ENCODE peak calls at places on chromosome 15, in four cellular contexts. One of them, this sample, is unnamed.

GRCh38 chr15:57329582-57330367 is 46.5 kb upstream of the CGNL1 start:
- DNase-seq in bronchial epithelial cell: no peak
- DNase-seq in testis: no peak
- DNase-seq in AG09309: no peak
- DNase-seq in this sample: no peak

GRCh38 chr15:33021806-33022389 is 172.6 kb downstream of the FMN1 start:
- DNase-seq in bronchial epithelial cell: peak
- DNase-seq in testis: no peak
- DNase-seq in AG09309: peak
- DNase-seq in this sample: no peak

GRCh38 chr15:75234191-75234810 is 23.8 kb upstream of the GOLGA6C start:
- DNase-seq in bronchial epithelial cell: no peak
- DNase-seq in testis: no peak
- DNase-seq in AG09309: no peak
- DNase-seq in this sample: no peak

GRCh38 chr15:31359722-31360111 is 33.1 kb downstream of the KLF13 start:
- DNase-seq in bronchial epithelial cell: no peak
- DNase-seq in testis: no peak
- DNase-seq in AG09309: no peak
- DNase-seq in this sample: no peak

GRCh38 chr15:85800460-85801123 is 5.9 kb upstream of the KLHL25 start:
- DNase-seq in bronchial epithelial cell: peak
- DNase-seq in testis: no peak
- DNase-seq in AG09309: peak
- DNase-seq in this sample: no peak

GRCh38 chr15:91216000-91216399 is 115.9 kb downstream of the SV2B start:
- DNase-seq in bronchial epithelial cell: no peak
- DNase-seq in testis: no peak
- DNase-seq in AG09309: no peak
- DNase-seq in this sample: no peak

GRCh38 chr15:66504563-66505429 is at the start of the genes RPL4 and ZWILCH:
- DNase-seq in bronchial epithelial cell: peak
- DNase-seq in testis: peak
- DNase-seq in AG09309: peak
- DNase-seq in this sample: peak

GRCh38 chr15:40847225-40847961 is 3.5 kb downstream of the SPINT1 start:
- DNase-seq in bronchial epithelial cell: peak
- DNase-seq in testis: peak
- DNase-seq in AG09309: no peak
- DNase-seq in this sample: no peak

GRCh38 chr15:94177112-94177511 is 54.2 kb upstream of the MCTP2 start:
- DNase-seq in bronchial epithelial cell: peak
- DNase-seq in testis: no peak
- DNase-seq in AG09309: peak
- DNase-seq in this sample: no peak

GRCh38 chr15:88274534-88275460 is 18.3 kb upstream of the NTRK3 start:
- DNase-seq in bronchial epithelial cell: peak
- DNase-seq in testis: peak
- DNase-seq in AG09309: peak
- DNase-seq in this sample: peak

GRCh38 chr15:36961956-36962355 is 138.4 kb downstream of the MEIS2 start:
- DNase-seq in bronchial epithelial cell: no peak
- DNase-seq in testis: no peak
- DNase-seq in AG09309: no peak
- DNase-seq in this sample: no peak

GRCh38 chr15:71646767-71647478 is 163.4 kb upstream of the NR2E3 start:
- DNase-seq in bronchial epithelial cell: no peak
- DNase-seq in testis: no peak
- DNase-seq in AG09309: no peak
- DNase-seq in this sample: no peak

GRCh38 chr15:46266691-46267090 is 631.9 kb downstream of the SQOR start:
- DNase-seq in bronchial epithelial cell: no peak
- DNase-seq in testis: no peak
- DNase-seq in AG09309: no peak
- DNase-seq in this sample: no peak

GRCh38 chr15:80673561-80674244 is 21.4 kb upstream of the ABHD17C start:
- DNase-seq in bronchial epithelial cell: no peak
- DNase-seq in testis: no peak
- DNase-seq in AG09309: no peak
- DNase-seq in this sample: no peak

GRCh38 chr15:79834496-79834895 is 62.3 kb downstream of the MTHFS start:
- DNase-seq in bronchial epithelial cell: peak
- DNase-seq in testis: no peak
- DNase-seq in AG09309: no peak
- DNase-seq in this sample: no peak

GRCh38 chr15:28885289-28885629 is 515 bp upstream of the APBA2 start:
- DNase-seq in bronchial epithelial cell: no peak
- DNase-seq in testis: no peak
- DNase-seq in AG09309: no peak
- DNase-seq in this sample: no peak

GRCh38 chr15:38817427-38818155 is 253.0 kb upstream of the RASGRP1 start:
- DNase-seq in bronchial epithelial cell: peak
- DNase-seq in testis: peak
- DNase-seq in AG09309: peak
- DNase-seq in this sample: peak

GRCh38 chr15:101489633-101490407 is at the start of gene PCSK6:
- DNase-seq in bronchial epithelial cell: no peak
- DNase-seq in testis: no peak
- DNase-seq in AG09309: no peak
- DNase-seq in this sample: no peak

GRCh38 chr15:67161412-67161811 is 93.0 kb downstream of the AAGAB start:
- DNase-seq in bronchial epithelial cell: no peak
- DNase-seq in testis: no peak
- DNase-seq in AG09309: no peak
- DNase-seq in this sample: peak

GRCh38 chr15:101128696-101129095 is 123.2 kb downstream of the CHSY1 start:
- DNase-seq in bronchial epithelial cell: no peak
- DNase-seq in testis: no peak
- DNase-seq in AG09309: no peak
- DNase-seq in this sample: no peak

GRCh38 chr15:29731865-29732264 is 90.4 kb downstream of the TJP1 start:
- DNase-seq in bronchial epithelial cell: no peak
- DNase-seq in testis: no peak
- DNase-seq in AG09309: no peak
- DNase-seq in this sample: no peak

GRCh38 chr15:100959066-100960050 is 40.2 kb downstream of the LRRK1 start:
- DNase-seq in bronchial epithelial cell: no peak
- DNase-seq in testis: no peak
- DNase-seq in AG09309: no peak
- DNase-seq in this sample: no peak

GRCh38 chr15:84552896-84553295 is 47.9 kb upstream of the ZSCAN2 start:
- DNase-seq in bronchial epithelial cell: no peak
- DNase-seq in testis: no peak
- DNase-seq in AG09309: no peak
- DNase-seq in this sample: no peak

GRCh38 chr15:62087671-62088360 is 21.0 kb downstream of the C2CD4A start:
- DNase-seq in bronchial epithelial cell: peak
- DNase-seq in testis: no peak
- DNase-seq in AG09309: no peak
- DNase-seq in this sample: no peak

GRCh38 chr15:22979069-22979698 is 984 bp downstream of the CYFIP1 start:
- DNase-seq in bronchial epithelial cell: peak
- DNase-seq in testis: peak
- DNase-seq in AG09309: no peak
- DNase-seq in this sample: peak

GRCh38 chr15:57251941-57252340 is 124.4 kb upstream of the CGNL1 start:
- DNase-seq in bronchial epithelial cell: no peak
- DNase-seq in testis: no peak
- DNase-seq in AG09309: peak
- DNase-seq in this sample: no peak

GRCh38 chr15:67120839-67121540 is 55.6 kb downstream of the SMAD3 start:
- DNase-seq in bronchial epithelial cell: peak
- DNase-seq in testis: peak
- DNase-seq in AG09309: peak
- DNase-seq in this sample: peak

GRCh38 chr15:48766196-48766595 is 44.7 kb downstream of the CEP152 start:
- DNase-seq in bronchial epithelial cell: peak
- DNase-seq in testis: no peak
- DNase-seq in AG09309: no peak
- DNase-seq in this sample: no peak

GRCh38 chr15:76328962-76329361 is 7.6 kb upstream of the ISL2 start:
- DNase-seq in bronchial epithelial cell: peak
- DNase-seq in testis: no peak
- DNase-seq in AG09309: no peak
- DNase-seq in this sample: no peak

GRCh38 chr15:79779739-79780138 is 117.1 kb downstream of the MTHFS start:
- DNase-seq in bronchial epithelial cell: no peak
- DNase-seq in testis: no peak
- DNase-seq in AG09309: no peak
- DNase-seq in this sample: no peak

GRCh38 chr15:32029409-32029861 is 880 bp upstream of the CHRNA7 start:
- DNase-seq in bronchial epithelial cell: no peak
- DNase-seq in testis: peak
- DNase-seq in AG09309: no peak
- DNase-seq in this sample: peak

GRCh38 chr15:37034835-37035234 is 65.5 kb downstream of the MEIS2 start:
- DNase-seq in bronchial epithelial cell: no peak
- DNase-seq in testis: no peak
- DNase-seq in AG09309: no peak
- DNase-seq in this sample: no peak

GRCh38 chr15:52805351-52806283 is 15.5 kb upstream of the ONECUT1 start:
- DNase-seq in bronchial epithelial cell: no peak
- DNase-seq in testis: peak
- DNase-seq in AG09309: no peak
- DNase-seq in this sample: no peak

GRCh38 chr15:36911322-36911944 is 188.9 kb downstream of the MEIS2 start:
- DNase-seq in bronchial epithelial cell: peak
- DNase-seq in testis: no peak
- DNase-seq in AG09309: no peak
- DNase-seq in this sample: no peak

GRCh38 chr15:64836023-64836536 is 5.6 kb upstream of the PLEKHO2 start:
- DNase-seq in bronchial epithelial cell: no peak
- DNase-seq in testis: no peak
- DNase-seq in AG09309: no peak
- DNase-seq in this sample: no peak
- H3K4me3 ChIP-seq in bronchial epithelial cell: no peak
- H3K4me3 ChIP-seq in testis: peak
- H3K4me3 ChIP-seq in AG09309: no peak
- H3K4me3 ChIP-seq in this sample: peak

GRCh38 chr15:51577907-51578306 is 44.7 kb downstream of the DMXL2 start:
- DNase-seq in bronchial epithelial cell: no peak
- DNase-seq in testis: no peak
- DNase-seq in AG09309: no peak
- DNase-seq in this sample: no peak
- H3K4me3 ChIP-seq in bronchial epithelial cell: no peak
- H3K4me3 ChIP-seq in testis: no peak
- H3K4me3 ChIP-seq in AG09309: no peak
- H3K4me3 ChIP-seq in this sample: no peak

GRCh38 chr15:34334676-34335075 is 2.9 kb downstream of the SLC12A6 start:
- DNase-seq in bronchial epithelial cell: peak
- DNase-seq in testis: no peak
- DNase-seq in AG09309: no peak
- DNase-seq in this sample: no peak

GRCh38 chr15:34336947-34337556 is 529 bp downstream of the SLC12A6 start:
- DNase-seq in bronchial epithelial cell: no peak
- DNase-seq in testis: no peak
- DNase-seq in AG09309: no peak
- DNase-seq in this sample: no peak

GRCh38 chr15:34335176-34335575 is 2.4 kb downstream of the SLC12A6 start:
- DNase-seq in bronchial epithelial cell: peak
- DNase-seq in testis: no peak
- DNase-seq in AG09309: no peak
- DNase-seq in this sample: no peak

GRCh38 chr15:34337557-34338306 is at the start of gene SLC12A6:
- DNase-seq in bronchial epithelial cell: peak
- DNase-seq in testis: peak
- DNase-seq in AG09309: peak
- DNase-seq in this sample: peak

DNA sequence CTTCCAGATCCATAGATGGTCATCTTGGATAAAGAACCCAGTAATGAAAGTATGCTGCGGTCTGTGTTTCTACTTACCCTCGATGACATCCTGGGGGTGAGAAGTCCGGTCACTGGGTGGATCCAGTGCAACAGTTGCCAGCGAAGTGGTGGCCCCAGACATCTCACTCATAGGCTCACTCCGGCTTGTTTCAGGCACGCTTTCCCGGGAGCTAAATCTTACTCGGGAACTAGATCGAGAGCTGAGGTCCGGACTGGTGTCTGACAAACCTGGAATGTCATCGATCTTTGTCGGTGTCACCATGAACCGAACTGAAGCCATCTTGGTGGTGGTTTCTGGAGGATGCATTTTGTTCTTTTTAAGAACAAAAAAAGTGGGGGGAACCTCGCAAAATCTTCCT is 1.2 kb downstream of the SLC12A6 start:
- DNase-seq in bronchial epithelial cell: no peak
- DNase-seq in testis: no peak
- DNase-seq in AG09309: no peak
- DNase-seq in this sample: no peak
- H3K4me3 ChIP-seq in bronchial epithelial cell: no peak
- H3K4me3 ChIP-seq in testis: no peak
- H3K4me3 ChIP-seq in AG09309: peak
- H3K4me3 ChIP-seq in this sample: no peak

DNA sequence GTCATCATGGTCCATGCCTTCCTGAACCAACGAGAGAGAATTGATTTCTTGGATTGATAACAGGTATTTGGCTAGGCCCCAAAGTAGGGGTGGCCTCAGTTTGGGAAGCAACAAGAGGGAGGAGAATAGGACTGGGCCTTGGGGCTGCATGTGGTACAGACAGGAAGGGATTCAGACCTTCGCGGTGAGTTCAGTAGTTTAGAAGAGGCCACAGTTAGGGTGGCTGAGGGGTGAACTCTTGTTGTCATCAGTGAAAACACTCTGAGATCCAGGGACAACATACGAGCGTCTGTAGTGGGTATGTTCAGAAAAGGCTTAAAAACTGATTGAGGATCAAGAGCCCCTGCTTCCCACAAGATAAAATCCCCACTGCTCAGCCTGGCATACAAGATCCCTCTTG is 220.9 kb upstream of the TLE3 start:
- DNase-seq in bronchial epithelial cell: no peak
- DNase-seq in testis: no peak
- DNase-seq in AG09309: no peak
- DNase-seq in this sample: no peak
- H3K4me3 ChIP-seq in bronchial epithelial cell: no peak
- H3K4me3 ChIP-seq in testis: no peak
- H3K4me3 ChIP-seq in AG09309: no peak
- H3K4me3 ChIP-seq in this sample: no peak

DNA sequence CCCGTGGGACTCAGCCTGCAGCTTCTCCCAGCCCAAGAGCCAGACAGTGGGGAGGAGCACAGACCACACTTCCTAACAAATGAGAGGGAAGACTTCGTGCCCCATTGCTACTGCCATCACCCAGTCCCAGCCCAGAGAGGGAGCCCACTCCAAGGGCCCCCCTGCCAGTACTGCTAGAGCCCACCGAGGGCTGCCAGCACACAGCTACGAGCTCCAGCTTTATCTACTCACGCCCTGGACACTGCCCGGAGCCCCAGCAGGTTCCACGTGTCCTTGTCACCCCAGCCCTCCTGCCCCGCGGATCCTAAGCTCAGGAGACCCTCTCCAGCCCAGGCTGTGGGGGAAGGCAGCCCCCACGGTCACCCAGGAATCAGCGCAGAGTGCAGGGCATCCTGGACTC is 1.9 kb downstream of the GOLGA8A start:
- DNase-seq in bronchial epithelial cell: no peak
- DNase-seq in testis: no peak
- DNase-seq in AG09309: no peak
- DNase-seq in this sample: no peak
- H3K4me3 ChIP-seq in bronchial epithelial cell: peak
- H3K4me3 ChIP-seq in testis: no peak
- H3K4me3 ChIP-seq in AG09309: no peak
- H3K4me3 ChIP-seq in this sample: no peak